ENCODE peak calls at places on chromosomes 5 and 9, in nine cellular contexts. N, C, P, I, B, X, F, Z and Y are unnamed samples.

GRCh38 chr5:121695307-121695706 is 156.4 kb upstream of the FTMT start:
- DNase-seq in N (no peak), C (no peak), P (no peak), I (no peak), B (no peak), X (no peak), F (no peak), Z (no peak), Y (no peak)

GRCh38 chr5:149781612-149782011 is 51.5 kb downstream of the PPARGC1B start:
- DNase-seq in N (peak; percentile 32), C (no peak), P (no peak), I (no peak), B (no peak), X (no peak), F (no peak), Z (no peak), Y (no peak)

GRCh38 chr9:138071292-138071691 is 193.7 kb downstream of the CACNA1B start:
- DNase-seq in N (no peak), C (no peak), P (peak; percentile 62), I (no peak), B (no peak), X (peak; percentile 43), F (no peak), Z (no peak), Y (no peak)

GRCh38 chr5:53679261-53679660 is 118.8 kb downstream of the NDUFS4 start:
- DNase-seq in N (peak; percentile 1), C (no peak), P (no peak), I (no peak), B (no peak), X (no peak), F (no peak), Z (no peak), Y (no peak)

GRCh38 chr9:32571969-32572899 is 725 bp downstream of the NDUFB6 start:
- DNase-seq in N (peak; percentile 90), C (peak; percentile 80), P (peak; percentile 86), I (peak; percentile 19), B (peak; percentile 70), X (no peak), F (peak; percentile 31), Z (peak; percentile 67), Y (peak; percentile 35)

GRCh38 chr5:17187401-17187800 is 30.0 kb upstream of the BASP1 start:
- DNase-seq in N (no peak), C (no peak), P (no peak), I (no peak), B (no peak), X (no peak), F (no peak), Z (no peak), Y (no peak)

GRCh38 chr9:93681316-93682154 is 105.2 kb downstream of the PHF2 start:
- DNase-seq in N (no peak), C (no peak), P (peak; percentile 72), I (no peak), B (no peak), X (peak; percentile 63), F (peak; percentile 1), Z (peak; percentile 8), Y (peak; percentile 24)

GRCh38 chr5:148729182-148729581 is 74.9 kb upstream of the HTR4 start:
- DNase-seq in N (peak; percentile 32), C (no peak), P (no peak), I (no peak), B (no peak), X (no peak), F (no peak), Z (no peak), Y (no peak)

GRCh38 chr9:79661279-79661678 is 89.5 kb downstream of the TLE4 start:
- DNase-seq in N (no peak), C (no peak), P (no peak), I (no peak), B (no peak), X (no peak), F (no peak), Z (no peak), Y (no peak)

GRCh38 chr9:126248680-126249079 is 77.9 kb upstream of the MVB12B start:
- DNase-seq in N (no peak), C (no peak), P (no peak), I (no peak), B (no peak), X (no peak), F (no peak), Z (no peak), Y (no peak)

GRCh38 chr9:96068511-96068910 is 193.0 kb downstream of the ERCC6L2 start:
- DNase-seq in N (no peak), C (no peak), P (no peak), I (no peak), B (no peak), X (no peak), F (no peak), Z (no peak), Y (no peak)

GRCh38 chr9:35733109-35733541 is 659 bp downstream of the CREB3 start:
- DNase-seq in N (peak; percentile 74), C (no peak), P (no peak), I (no peak), B (peak; percentile 52), X (no peak), F (no peak), Z (peak; percentile 23), Y (no peak)

GRCh38 chr5:43428034-43428712 is 16.0 kb upstream of the CCL28 start:
- DNase-seq in N (no peak), C (no peak), P (no peak), I (no peak), B (no peak), X (no peak), F (no peak), Z (no peak), Y (no peak)

GRCh38 chr5:158530111-158530510 is 569.6 kb downstream of the EBF1 start:
- DNase-seq in N (no peak), C (no peak), P (no peak), I (no peak), B (no peak), X (no peak), F (no peak), Z (no peak), Y (no peak)

GRCh38 chr9:20941177-20941690 is 90.2 kb downstream of the HACD4 start:
- DNase-seq in N (peak; percentile 78), C (peak; percentile 52), P (no peak), I (peak; percentile 40), B (peak; percentile 76), X (no peak), F (peak; percentile 39), Z (peak; percentile 50), Y (peak; percentile 43)

GRCh38 chr9:134406366-134407122 is 80.3 kb downstream of the RXRA start:
- DNase-seq in N (peak; percentile 27), C (no peak), P (no peak), I (no peak), B (no peak), X (no peak), F (no peak), Z (no peak), Y (no peak)

GRCh38 chr5:77012601-77013000 is 17.6 kb upstream of the AGGF1 start:
- DNase-seq in N (no peak), C (no peak), P (no peak), I (no peak), B (no peak), X (no peak), F (no peak), Z (no peak), Y (no peak)

GRCh38 chr9:89444212-89444611 is 53.7 kb downstream of the SEMA4D start:
- DNase-seq in N (no peak), C (peak; percentile 84), P (peak; percentile 84), I (no peak), B (no peak), X (no peak), F (no peak), Z (no peak), Y (no peak)

GRCh38 chr9:99358668-99359067 is 136.6 kb downstream of the SEC61B start:
- DNase-seq in N (no peak), C (no peak), P (no peak), I (no peak), B (no peak), X (no peak), F (no peak), Z (no peak), Y (no peak)

GRCh38 chr5:97986069-97986468 is 787.4 kb upstream of the RGMB start:
- DNase-seq in N (peak; percentile 48), C (no peak), P (no peak), I (no peak), B (no peak), X (no peak), F (no peak), Z (no peak), Y (no peak)

GRCh38 chr5:119386945-119387344 is 31.1 kb downstream of the TNFAIP8 start:
- DNase-seq in N (peak; percentile 57), C (no peak), P (no peak), I (no peak), B (peak; percentile 46), X (no peak), F (no peak), Z (peak; percentile 21), Y (no peak)

GRCh38 chr5:56479701-56480304 is 246.7 kb upstream of the ANKRD55 start:
- DNase-seq in N (peak; percentile 8), C (no peak), P (no peak), I (peak; percentile 26), B (no peak), X (no peak), F (no peak), Z (no peak), Y (no peak)

GRCh38 chr9:107390806-107391205 is 98.8 kb downstream of the KLF4 start:
- DNase-seq in N (no peak), C (no peak), P (no peak), I (no peak), B (no peak), X (no peak), F (no peak), Z (no peak), Y (no peak)

GRCh38 chr9:126489604-126490593 is 123.8 kb upstream of the LMX1B start:
- DNase-seq in N (no peak), C (no peak), P (peak; percentile 80), I (peak; percentile 48), B (no peak), X (no peak), F (no peak), Z (no peak), Y (no peak)

GRCh38 chr5:141948812-141949211 is 9.2 kb downstream of the PCDH12 start:
- DNase-seq in N (no peak), C (no peak), P (no peak), I (no peak), B (no peak), X (no peak), F (no peak), Z (no peak), Y (no peak)

GRCh38 chr5:6714221-6715041 is 1.2 kb downstream of the TENT4A start:
- DNase-seq in N (no peak), C (no peak), P (peak; percentile 91), I (peak; percentile 16), B (peak; percentile 20), X (peak; percentile 76), F (no peak), Z (no peak), Y (no peak)

GRCh38 chr5:171562822-171563221 is 143.4 kb downstream of the FGF18 start:
- DNase-seq in N (peak; percentile 28), C (no peak), P (no peak), I (no peak), B (no peak), X (no peak), F (no peak), Z (no peak), Y (no peak)

GRCh38 chr9:109382182-109382581 is 61.3 kb upstream of the EPB41L4B start:
- DNase-seq in N (no peak), C (no peak), P (no peak), I (no peak), B (no peak), X (no peak), F (no peak), Z (no peak), Y (no peak)

GRCh38 chr5:28165116-28165515 is 1126.7 kb upstream of the CDH9 start:
- DNase-seq in N (peak; percentile 1), C (no peak), P (no peak), I (peak; percentile 8), B (no peak), X (no peak), F (no peak), Z (no peak), Y (no peak)

GRCh38 chr5:143923634-143924265 is 111.8 kb downstream of the HMHB1 start:
- DNase-seq in N (peak; percentile 52), C (no peak), P (no peak), I (no peak), B (no peak), X (no peak), F (no peak), Z (no peak), Y (no peak)

GRCh38 chr9:115073456-115073855 is 44.5 kb downstream of the TNC start:
- DNase-seq in N (no peak), C (no peak), P (no peak), I (no peak), B (no peak), X (no peak), F (no peak), Z (no peak), Y (no peak)